ENCODE peak calls at places on chromosomes 1 and 21, in seven cellular contexts. F is AG09309; Z is CD4-positive, alpha-beta T cell; P is left ventricle myocardium inferior; E is breast epithelium; Y is fibroblast of the aortic adventitia; R is progenitor cell of endocrine pancreas. M is an unnamed sample.

GRCh38 chr1:6239950-6240768 is 3.8 kb upstream of the HES3 start:
- DNase-seq in F (peak), Z (no peak), P (no peak), E (no peak), Y (peak), R (no peak), M (no peak)

GRCh38 chr1:119968068-119968492 is 71.8 kb upstream of the ADAM30 start:
- DNase-seq in F (no peak), Z (peak), P (peak), E (no peak), Y (peak), R (peak), M (no peak)

GRCh38 chr1:165367375-165367993 is 11.0 kb upstream of the LMX1A start:
- DNase-seq in F (peak), Z (peak), P (peak), E (peak), Y (peak), R (peak), M (peak)

GRCh38 chr1:164792410-164793004 is 233.5 kb downstream of the PBX1 start:
- DNase-seq in F (no peak), Z (no peak), P (no peak), E (no peak), Y (no peak), R (no peak), M (no peak)

GRCh38 chr1:182181167-182181572 is 119.7 kb upstream of the ZNF648 start:
- DNase-seq in F (no peak), Z (no peak), P (no peak), E (peak), Y (no peak), R (no peak), M (no peak)

GRCh38 chr1:212941452-212941851 is 8.9 kb upstream of the VASH2 start:
- DNase-seq in F (no peak), Z (no peak), P (no peak), E (no peak), Y (peak), R (no peak), M (no peak)

GRCh38 chr1:209800984-209801834 is 4.7 kb downstream of the IRF6 start:
- DNase-seq in F (no peak), Z (no peak), P (peak), E (no peak), Y (peak), R (no peak), M (no peak)

GRCh38 chr1:184790642-184791041 is 36.0 kb upstream of the EDEM3 start:
- DNase-seq in F (no peak), Z (no peak), P (no peak), E (no peak), Y (no peak), R (no peak), M (no peak)

GRCh38 chr1:108070662-108071061 is 105.7 kb upstream of the VAV3 start:
- DNase-seq in F (no peak), Z (no peak), P (no peak), E (no peak), Y (no peak), R (no peak), M (no peak)

GRCh38 chr1:209629621-209630382 is 22.4 kb downstream of the LAMB3 start:
- DNase-seq in F (no peak), Z (no peak), P (no peak), E (no peak), Y (no peak), R (no peak), M (no peak)

GRCh38 chr1:117674521-117675400 is 68.9 kb downstream of the TENT5C start:
- DNase-seq in F (no peak), Z (no peak), P (no peak), E (no peak), Y (peak), R (no peak), M (no peak)

GRCh38 chr1:156648951-156649350 is 7.0 kb downstream of the BCAN start:
- DNase-seq in F (no peak), Z (no peak), P (no peak), E (no peak), Y (no peak), R (no peak), M (no peak)

GRCh38 chr1:150009604-150010387 is 730 bp downstream of the OTUD7B start:
- DNase-seq in F (peak), Z (no peak), P (peak), E (peak), Y (peak), R (no peak), M (peak)

GRCh38 chr1:8409107-8409506 is 91.2 kb downstream of the SLC45A1 start:
- DNase-seq in F (no peak), Z (no peak), P (no peak), E (no peak), Y (peak), R (no peak), M (no peak)

GRCh38 chr1:229888561-229889001 is 178.5 kb upstream of the GALNT2 start:
- DNase-seq in F (no peak), Z (no peak), P (no peak), E (no peak), Y (no peak), R (no peak), M (no peak)

GRCh38 chr21:15222711-15223110 is 157.9 kb upstream of the NRIP1 start:
- DNase-seq in F (no peak), Z (no peak), P (no peak), E (no peak), Y (peak), R (no peak), M (no peak)

GRCh38 chr1:84181350-84182005 is 37.4 kb downstream of the PRKACB start:
- DNase-seq in F (no peak), Z (no peak), P (no peak), E (no peak), Y (no peak), R (no peak), M (no peak)

GRCh38 chr1:227904541-227905335 is 43.0 kb downstream of the WNT9A start:
- DNase-seq in F (no peak), Z (no peak), P (no peak), E (no peak), Y (no peak), R (no peak), M (no peak)

GRCh38 chr1:36511804-36512798 is 29.4 kb upstream of the CSF3R start:
- DNase-seq in F (no peak), Z (no peak), P (no peak), E (no peak), Y (no peak), R (no peak), M (no peak)

GRCh38 chr1:211518330-211519289 is 26.6 kb upstream of the RD3 start:
- DNase-seq in F (no peak), Z (no peak), P (no peak), E (no peak), Y (no peak), R (no peak), M (no peak)

GRCh38 chr1:246624091-246624490 is 57.8 kb downstream of the CNST start:
- DNase-seq in F (no peak), Z (no peak), P (no peak), E (no peak), Y (no peak), R (no peak), M (no peak)

GRCh38 chr1:168054117-168054516 is 82.6 kb downstream of the GPR161 start:
- DNase-seq in F (no peak), Z (no peak), P (no peak), E (no peak), Y (no peak), R (no peak), M (no peak)

GRCh38 chr1:17014671-17015567 is 3.2 kb upstream of the ATP13A2 start:
- DNase-seq in F (no peak), Z (no peak), P (no peak), E (no peak), Y (no peak), R (no peak), M (no peak)

GRCh38 chr1:6104631-6105030 is 58.9 kb downstream of the KCNAB2 start:
- DNase-seq in F (no peak), Z (no peak), P (no peak), E (no peak), Y (no peak), R (no peak), M (no peak)

GRCh38 chr21:39924577-39925308 is 57.5 kb downstream of the PCP4 start:
- DNase-seq in F (no peak), Z (no peak), P (no peak), E (no peak), Y (no peak), R (no peak), M (no peak)
- TF ChIP-seq CTCF in F (no peak), Z (no peak), P (no peak), E (no peak), Y (no peak), R (no peak), M (no peak)

GRCh38 chr1:29310616-29311180 is 74.4 kb downstream of the PTPRU start:
- DNase-seq in F (no peak), Z (no peak), P (no peak), E (no peak), Y (no peak), R (no peak), M (no peak)
- TF ChIP-seq CTCF in F (no peak), Z (no peak), P (no peak), E (no peak), Y (no peak), R (no peak), M (no peak)

DNA sequence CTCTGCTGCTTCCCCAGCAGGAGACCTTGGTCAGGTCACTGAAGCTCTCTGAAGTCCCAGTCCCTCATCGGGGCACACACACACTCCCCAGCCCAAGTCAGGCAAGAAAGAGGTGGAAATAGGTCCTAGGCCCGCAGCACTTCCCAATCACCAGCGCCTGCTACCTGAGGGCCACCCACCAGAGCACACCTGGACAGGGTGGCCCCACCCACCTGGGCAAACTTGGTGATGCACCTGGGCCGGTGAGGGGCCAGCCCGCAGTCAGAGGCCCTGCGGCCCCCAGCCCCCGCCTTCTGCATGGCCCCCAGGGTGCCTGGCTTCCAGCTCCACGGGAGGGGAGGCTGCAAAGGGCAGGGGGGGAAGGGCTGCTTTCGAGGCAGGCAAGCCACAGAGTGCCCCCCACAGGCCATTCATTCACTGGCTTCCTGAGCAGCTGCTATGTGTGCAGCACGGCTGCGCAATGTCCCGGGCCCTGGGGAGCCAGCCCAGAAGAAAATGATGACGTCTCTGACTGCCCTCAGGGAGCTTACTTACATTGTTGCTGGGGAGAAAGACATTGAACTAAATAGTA is 4.7 kb downstream of the SH2D5 start:
- DNase-seq in F (no peak), Z (no peak), P (no peak), E (no peak), Y (no peak), R (no peak), M (no peak)
- TF ChIP-seq CTCF in F (no peak), Z (no peak), P (no peak), E (no peak), Y (peak), R (peak), M (no peak)

DNA sequence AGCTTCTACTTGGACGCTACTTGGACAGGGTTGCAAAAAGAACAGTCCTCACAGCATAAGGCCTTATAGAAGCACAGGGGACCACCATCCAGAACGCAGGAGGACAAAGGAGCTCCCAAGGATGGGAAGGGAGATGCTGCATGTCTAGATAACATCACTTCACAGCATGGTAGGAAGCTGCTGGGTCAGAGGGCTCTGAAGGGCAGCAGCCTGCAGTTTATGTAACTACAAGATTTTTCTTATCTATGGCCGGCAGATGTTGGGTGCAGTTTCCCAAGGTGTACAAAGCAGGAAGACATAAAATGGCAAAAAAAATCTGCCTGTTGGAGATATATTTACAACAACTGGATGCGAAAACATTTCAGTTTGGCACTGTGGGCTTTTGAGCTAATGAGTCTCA is 45.3 kb upstream of the SLC5A9 start:
- DNase-seq in F (no peak), Z (no peak), P (no peak), E (no peak), Y (no peak), R (no peak), M (no peak)
- TF ChIP-seq CTCF in F (no peak), Z (no peak), P (no peak), E (no peak), Y (no peak), R (no peak), M (no peak)

GRCh38 chr1:231951399-231951798 is 324.8 kb downstream of the DISC1 start:
- DNase-seq in F (no peak), Z (no peak), P (no peak), E (no peak), Y (peak), R (no peak), M (no peak)
- TF ChIP-seq CTCF in F (no peak), Z (no peak), P (no peak), E (no peak), Y (no peak), R (no peak), M (no peak)

GRCh38 chr1:170707116-170707515 is 43.2 kb downstream of the PRRX1 start:
- DNase-seq in F (no peak), Z (no peak), P (no peak), E (no peak), Y (no peak), R (no peak), M (no peak)

GRCh38 chr1:170707959-170708666 is 44.2 kb downstream of the PRRX1 start:
- DNase-seq in F (peak), Z (no peak), P (no peak), E (no peak), Y (peak), R (no peak), M (peak)

GRCh38 chr1:170714163-170714562 is 50.2 kb downstream of the PRRX1 start:
- DNase-seq in F (peak), Z (no peak), P (no peak), E (no peak), Y (no peak), R (no peak), M (no peak)

GRCh38 chr1:170714938-170715337 is 51.0 kb downstream of the PRRX1 start:
- DNase-seq in F (no peak), Z (no peak), P (no peak), E (no peak), Y (peak), R (no peak), M (no peak)

GRCh38 chr1:170711682-170712081 is 47.8 kb downstream of the PRRX1 start:
- DNase-seq in F (no peak), Z (no peak), P (no peak), E (no peak), Y (peak), R (no peak), M (peak)
- TF ChIP-seq CTCF in F (no peak), Z (no peak), P (no peak), E (no peak), Y (no peak), R (no peak), M (no peak)

GRCh38 chr1:29695809-29696208 is 459.5 kb downstream of the PTPRU start:
- DNase-seq in F (no peak), Z (no peak), P (no peak), E (no peak), Y (no peak), R (no peak), M (no peak)

GRCh38 chr1:29698626-29699025 is 462.3 kb downstream of the PTPRU start:
- DNase-seq in F (no peak), Z (no peak), P (no peak), E (no peak), Y (no peak), R (no peak), M (no peak)

GRCh38 chr1:29697391-29697780 is 461.1 kb downstream of the PTPRU start:
- DNase-seq in F (no peak), Z (no peak), P (no peak), E (no peak), Y (no peak), R (no peak), M (no peak)

GRCh38 chr1:29696656-29697390 is 460.5 kb downstream of the PTPRU start:
- DNase-seq in F (no peak), Z (no peak), P (no peak), E (no peak), Y (no peak), R (no peak), M (no peak)

GRCh38 chr1:29698033-29698432 is 461.7 kb downstream of the PTPRU start:
- DNase-seq in F (no peak), Z (no peak), P (no peak), E (no peak), Y (peak), R (peak), M (no peak)
- TF ChIP-seq CTCF in F (peak), Z (no peak), P (peak), E (no peak), Y (peak), R (peak), M (peak)

DNA sequence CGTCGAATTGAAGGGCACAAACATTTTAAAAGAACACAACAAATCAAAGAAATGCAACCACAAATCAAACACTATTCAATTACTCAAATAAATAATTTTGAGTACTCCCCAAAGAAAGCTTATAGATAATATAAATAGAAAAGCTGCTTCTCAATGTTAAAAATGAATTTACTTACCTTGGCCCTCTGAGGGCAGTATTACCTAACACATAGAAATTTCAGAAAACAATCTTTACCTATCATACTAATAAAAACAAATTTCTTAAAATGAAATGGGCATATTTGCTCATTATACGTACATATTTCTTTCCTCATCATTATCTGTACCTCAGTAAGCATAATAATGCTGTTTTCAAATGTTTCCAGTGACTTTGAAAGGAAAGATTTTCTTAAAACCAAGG is 141.8 kb downstream of the AKT3 start:
- DNase-seq in F (no peak), Z (no peak), P (no peak), E (no peak), Y (peak), R (no peak), M (no peak)
- TF ChIP-seq CTCF in F (no peak), Z (peak), P (peak), E (no peak), Y (peak), R (peak), M (no peak)

GRCh38 chr1:2304921-2305681 is 77.0 kb downstream of the SKI start:
- DNase-seq in F (no peak), Z (no peak), P (no peak), E (no peak), Y (no peak), R (no peak), M (no peak)

GRCh38 chr1:2307943-2308342 is 79.8 kb downstream of the SKI start:
- DNase-seq in F (no peak), Z (no peak), P (no peak), E (no peak), Y (no peak), R (no peak), M (no peak)

GRCh38 chr1:2304282-2304681 is 76.2 kb downstream of the SKI start:
- DNase-seq in F (no peak), Z (no peak), P (no peak), E (no peak), Y (no peak), R (no peak), M (no peak)

GRCh38 chr1:2307206-2307605 is 79.1 kb downstream of the SKI start:
- DNase-seq in F (no peak), Z (no peak), P (no peak), E (no peak), Y (no peak), R (no peak), M (no peak)

DNA sequence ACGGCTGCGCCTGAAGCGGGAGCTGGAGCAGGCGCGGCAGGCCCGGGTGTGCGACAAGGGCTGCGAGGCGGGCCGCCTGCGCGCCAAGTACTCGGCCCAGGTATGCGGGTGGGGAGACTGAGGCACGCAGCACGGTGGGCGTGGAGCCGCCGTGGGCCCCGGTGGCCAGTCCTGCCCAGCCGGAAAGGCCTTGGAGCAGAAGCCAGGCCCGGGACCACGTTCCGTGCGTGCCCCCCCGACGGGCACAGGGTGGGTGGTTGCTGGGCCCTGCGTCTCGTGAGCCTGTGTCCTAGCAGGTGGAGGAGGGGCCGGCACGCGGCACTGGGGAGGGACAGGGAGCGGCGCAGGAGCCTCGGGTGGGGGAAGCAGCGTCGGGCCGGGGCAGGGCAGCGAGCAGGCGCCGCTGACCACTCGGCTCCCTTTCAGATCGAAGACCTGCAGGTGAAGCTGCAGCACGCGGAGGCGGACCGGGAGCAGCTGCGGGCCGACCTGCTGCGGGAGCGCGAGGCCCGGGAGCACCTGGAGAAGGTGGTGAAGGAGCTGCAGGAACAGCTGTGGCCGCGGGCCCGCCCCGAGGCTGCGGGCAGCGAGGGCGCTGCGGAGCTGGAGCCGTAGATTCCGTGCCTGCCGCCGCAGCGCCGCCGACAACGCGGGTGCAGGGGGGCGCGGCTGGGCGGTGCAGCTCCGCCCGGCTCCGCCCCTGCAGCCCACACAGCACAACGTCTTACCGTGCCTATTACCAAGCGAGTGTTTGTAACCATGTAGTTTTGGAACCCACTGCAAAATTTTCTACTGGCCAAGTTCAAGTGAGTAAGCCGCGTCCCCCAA is 78.2 kb downstream of the SKI start:
- DNase-seq in F (no peak), Z (no peak), P (no peak), E (no peak), Y (no peak), R (no peak), M (no peak)
- TF ChIP-seq CTCF in F (no peak), Z (no peak), P (no peak), E (no peak), Y (no peak), R (no peak), M (no peak)

GRCh38 chr1:244012232-244012631 is 38.9 kb upstream of the ZBTB18 start:
- DNase-seq in F (no peak), Z (no peak), P (no peak), E (no peak), Y (peak), R (no peak), M (no peak)

GRCh38 chr1:244010599-244011211 is 40.4 kb upstream of the ZBTB18 start:
- DNase-seq in F (no peak), Z (no peak), P (no peak), E (no peak), Y (peak), R (no peak), M (peak)

GRCh38 chr1:244011796-244012195 is 39.3 kb upstream of the ZBTB18 start:
- DNase-seq in F (no peak), Z (no peak), P (no peak), E (no peak), Y (no peak), R (no peak), M (no peak)

GRCh38 chr1:244011251-244011650 is 39.8 kb upstream of the ZBTB18 start:
- DNase-seq in F (no peak), Z (no peak), P (no peak), E (no peak), Y (peak), R (no peak), M (peak)

GRCh38 chr1:244010191-244010590 is 40.9 kb upstream of the ZBTB18 start:
- DNase-seq in F (no peak), Z (peak), P (no peak), E (no peak), Y (no peak), R (no peak), M (no peak)
- TF ChIP-seq CTCF in F (no peak), Z (no peak), P (no peak), E (no peak), Y (no peak), R (peak), M (no peak)

M was measured in AG09319.